ENCODE peak calls at places on chromosomes 5 and 9, in four cellular contexts. D is HepG2, I is A549, K is H1. U is an unnamed sample.

GRCh38 chr5:65332591-65332990 is 149.1 kb downstream of the ADAMTS6 start:
- DNase-seq in D (peak; percentile 84), I (no peak), K (no peak), U (no peak)

GRCh38 chr5:171863928-171864327 is 78.3 kb downstream of the SMIM23 start:
- DNase-seq in D (no peak), I (no peak), K (no peak), U (no peak)

GRCh38 chr5:98540056-98540455 is 233.4 kb upstream of the RGMB start:
- DNase-seq in D (no peak), I (no peak), K (no peak), U (no peak)

GRCh38 chr5:54882101-54882500 is 103.3 kb downstream of the ESM1 start:
- DNase-seq in D (no peak), I (no peak), K (no peak), U (no peak)

GRCh38 chr5:73591102-73591695 is 25.7 kb downstream of the UTP15 start:
- DNase-seq in D (peak; percentile 79), I (peak; percentile 64), K (peak; percentile 62), U (peak; percentile 59)

GRCh38 chr5:172395483-172395882 is 58.8 kb downstream of the SH3PXD2B start:
- DNase-seq in D (no peak), I (no peak), K (no peak), U (no peak)

GRCh38 chr5:178569485-178569884 is 20.7 kb downstream of the COL23A1 start:
- DNase-seq in D (no peak), I (no peak), K (no peak), U (no peak)

GRCh38 chr5:72210913-72211670 is 103.8 kb downstream of the MAP1B start:
- DNase-seq in D (peak; percentile 44), I (peak; percentile 19), K (no peak), U (no peak)

GRCh38 chr5:98656106-98656795 is 117.2 kb upstream of the RGMB start:
- DNase-seq in D (no peak), I (no peak), K (no peak), U (no peak)

GRCh38 chr5:88502179-88503064 is 233.8 kb upstream of the TMEM161B start:
- DNase-seq in D (no peak), I (no peak), K (no peak), U (no peak)

GRCh38 chr5:172569862-172570558 is 71.1 kb upstream of the NEURL1B start:
- DNase-seq in D (no peak), I (no peak), K (no peak), U (no peak)

GRCh38 chr9:35758475-35759050 is 4.5 kb upstream of the MSMP start:
- DNase-seq in D (no peak), I (no peak), K (no peak), U (no peak)

GRCh38 chr9:121296213-121297127 is 28.5 kb downstream of the GSN start:
- DNase-seq in D (peak; percentile 81), I (no peak), K (no peak), U (no peak)

GRCh38 chr9:125025584-125025983 is 84.7 kb upstream of the GOLGA1 start:
- DNase-seq in D (no peak), I (no peak), K (no peak), U (no peak)

GRCh38 chr9:86721843-86722705 is 225.2 kb downstream of the GAS1 start:
- DNase-seq in D (no peak), I (no peak), K (no peak), U (no peak)

GRCh38 chr9:132885691-132886357 is 7.1 kb downstream of the SPACA9 start:
- DNase-seq in D (peak; percentile 43), I (no peak), K (no peak), U (no peak)

GRCh38 chr5:122963305-122963704 is 73.2 kb downstream of the PPIC start:
- DNase-seq in D (no peak), I (no peak), K (no peak), U (no peak)

GRCh38 chr9:88732128-88732527 is 197.2 kb downstream of the NXNL2 start:
- DNase-seq in D (no peak), I (no peak), K (no peak), U (no peak)

GRCh38 chr5:138697720-138698360 is 55.4 kb upstream of the CTNNA1 start:
- DNase-seq in D (no peak), I (no peak), K (no peak), U (no peak)

GRCh38 chr9:93301911-93302525 is 118.1 kb downstream of the WNK2 start:
- DNase-seq in D (no peak), I (no peak), K (peak; percentile 46), U (no peak)

GRCh38 chr9:93264338-93265125 is 80.6 kb downstream of the WNK2 start:
- DNase-seq in D (no peak), I (no peak), K (no peak), U (peak; percentile 3)

GRCh38 chr9:124278054-124278540 is 20.3 kb downstream of the NEK6 start:
- DNase-seq in D (no peak), I (no peak), K (no peak), U (peak; percentile 52)

GRCh38 chr5:27158171-27158570 is 119.8 kb upstream of the CDH9 start:
- DNase-seq in D (no peak), I (no peak), K (no peak), U (no peak)

GRCh38 chr5:133246376-133247144 is 194.7 kb downstream of the HSPA4 start:
- DNase-seq in D (no peak), I (no peak), K (no peak), U (no peak)

GRCh38 chr9:78676623-78677022 is 379.7 kb downstream of the PSAT1 start:
- DNase-seq in D (no peak), I (no peak), K (no peak), U (no peak)

GRCh38 chr9:100919526-100919925 is 109.0 kb upstream of the PLPPR1 start:
- DNase-seq in D (no peak), I (no peak), K (no peak), U (no peak)

GRCh38 chr5:135703026-135703550 is 124.3 kb upstream of the CXCL14 start:
- DNase-seq in D (no peak), I (no peak), K (no peak), U (no peak)

GRCh38 chr9:84856181-84856632 is 186.7 kb downstream of the NTRK2 start:
- DNase-seq in D (no peak), I (no peak), K (no peak), U (no peak)

GRCh38 chr9:97517331-97518089 is 16.0 kb downstream of the TMOD1 start:
- DNase-seq in D (no peak), I (no peak), K (no peak), U (no peak)

GRCh38 chr5:73446631-73447233 is 1.8 kb downstream of the FOXD1 start:
- DNase-seq in D (no peak), I (no peak), K (peak; percentile 64), U (no peak)

GRCh38 chr9:97696025-97696822 is 916 bp downstream of the XPA start:
- DNase-seq in D (peak; percentile 5), I (no peak), K (no peak), U (no peak)

GRCh38 chr9:4298255-4299005 is 1.4 kb downstream of the GLIS3 start:
- DNase-seq in D (no peak), I (peak; percentile 30), K (peak; percentile 72), U (no peak)

GRCh38 chr5:138974227-138975063 is 99.3 kb upstream of the LRRTM2 start:
- DNase-seq in D (no peak), I (no peak), K (no peak), U (peak; percentile 34)

GRCh38 chr9:79584655-79584982 is 12.9 kb downstream of the TLE4 start:
- DNase-seq in D (no peak), I (no peak), K (no peak), U (no peak)

GRCh38 chr9:72978724-72979123 is 25.9 kb upstream of the ALDH1A1 start:
- DNase-seq in D (no peak), I (no peak), K (no peak), U (no peak)

GRCh38 chr5:65017636-65018035 is 248.9 kb downstream of the CWC27 start:
- DNase-seq in D (no peak), I (no peak), K (no peak), U (no peak)

DNA sequence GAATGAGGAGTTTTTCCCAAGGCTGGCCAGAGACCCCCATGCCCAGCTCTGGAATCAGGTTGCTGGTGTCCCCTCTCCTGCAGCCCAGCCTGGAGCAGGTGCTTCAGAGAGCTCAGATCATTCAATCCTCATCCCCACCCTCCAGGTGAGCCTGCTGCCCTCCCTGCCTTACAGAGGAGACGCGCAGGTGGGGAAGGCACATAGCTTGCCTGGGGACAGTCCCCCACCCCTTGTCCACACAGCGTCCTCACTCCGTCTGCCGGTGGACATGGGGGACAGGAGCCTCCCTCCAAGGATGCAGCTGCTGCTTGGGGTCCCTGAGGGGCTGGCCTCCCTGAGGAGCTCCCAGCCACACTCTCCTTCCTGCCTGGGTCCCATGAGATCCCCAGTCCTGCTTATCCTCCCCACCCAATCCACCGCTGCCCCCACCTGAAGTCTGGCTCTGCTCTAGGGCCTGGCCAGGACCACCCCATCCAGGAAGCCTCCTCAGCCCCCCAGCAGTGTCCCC is 17.1 kb upstream of the QSOX2 start:
- DNase-seq in D (no peak), I (no peak), K (no peak), U (no peak)
- TF ChIP-seq RNF2 in D (no peak), I (no peak), K (no peak), U (no peak)

GRCh38 chr5:40780199-40780598 is 18.0 kb downstream of the PRKAA1 start:
- DNase-seq in D (no peak), I (no peak), K (no peak), U (no peak)

GRCh38 chr5:40779561-40779960 is 18.6 kb downstream of the PRKAA1 start:
- DNase-seq in D (no peak), I (no peak), K (no peak), U (no peak)

GRCh38 chr5:40778133-40778532 is 20.0 kb downstream of the PRKAA1 start:
- DNase-seq in D (no peak), I (no peak), K (no peak), U (no peak)

GRCh38 chr5:40781843-40782409 is 16.2 kb downstream of the PRKAA1 start:
- DNase-seq in D (no peak), I (no peak), K (no peak), U (no peak)

GRCh38 chr5:40780858-40781257 is 17.3 kb downstream of the PRKAA1 start:
- DNase-seq in D (no peak), I (no peak), K (no peak), U (no peak)
- H3K27ac ChIP-seq in D (peak overlapping the region; percentile 31), I (no peak overlapping the region), K (no peak overlapping the region), U (no peak overlapping the region)

GRCh38 chr5:140828402-140828737 is 610 bp downstream of the PCDHA6 start:
- DNase-seq in D (no peak), I (no peak), K (peak; percentile 56), U (no peak)
- TF ChIP-seq RNF2 in D (no peak), I (no peak), K (no peak), U (no peak)

GRCh38 chr5:104913840-104914239 is 1351.3 kb upstream of the NUDT12 start:
- DNase-seq in D (no peak), I (no peak), K (no peak), U (no peak)

GRCh38 chr5:104903941-104904340 is 1341.4 kb upstream of the NUDT12 start:
- DNase-seq in D (no peak), I (no peak), K (no peak), U (no peak)

GRCh38 chr5:104904561-104904960 is 1342.0 kb upstream of the NUDT12 start:
- DNase-seq in D (no peak), I (no peak), K (no peak), U (no peak)

GRCh38 chr5:104914536-104915070 is 1352.0 kb upstream of the NUDT12 start:
- DNase-seq in D (no peak), I (no peak), K (no peak), U (no peak)

GRCh38 chr5:104909803-104910202 is 1347.2 kb upstream of the NUDT12 start:
- DNase-seq in D (no peak), I (no peak), K (no peak), U (no peak)
- H3K27ac ChIP-seq in D (no peak overlapping the region), I (no peak overlapping the region), K (no peak overlapping the region), U (no peak overlapping the region)

GRCh38 chr5:140312067-140312790 is 9.3 kb upstream of the PFDN1 start:
- DNase-seq in D (no peak), I (no peak), K (no peak), U (no peak)
- TF ChIP-seq RNF2 in D (no peak), I (no peak), K (no peak), U (no peak)

U was measured in K562.